ENCODE peak calls at places on chromosomes 13 and 19, in eight cellular contexts. H is dorsolateral prefrontal cortex, N is HFF-Myc, T is tibial nerve, G is Caco-2, A is coronary artery, L is hepatocyte, V is K562. D is an unnamed sample.

GRCh38 chr19:42601811-42602443 is 7.2 kb upstream of the CEACAM8 start:
- DNase-seq in H (no peak), N (peak), T (no peak), G (peak), A (no peak), L (peak), V (peak), D (peak)

GRCh38 chr19:7605490-7606222 is 10.0 kb downstream of the CAMSAP3 start:
- DNase-seq in H (no peak), N (no peak), T (no peak), G (peak), A (no peak), L (no peak), V (peak), D (peak)

GRCh38 chr13:49652691-49653305 is 24.5 kb downstream of the ARL11 start:
- DNase-seq in H (no peak), N (no peak), T (peak), G (peak), A (no peak), L (peak), V (peak), D (peak)

GRCh38 chr19:13267131-13267530 is 116.9 kb downstream of the IER2 start:
- DNase-seq in H (no peak), N (no peak), T (no peak), G (no peak), A (no peak), L (no peak), V (no peak), D (no peak)

GRCh38 chr13:42022796-42023493 is 25.5 kb upstream of the DGKH start:
- DNase-seq in H (no peak), N (no peak), T (no peak), G (no peak), A (no peak), L (no peak), V (no peak), D (no peak)

GRCh38 chr19:46254776-46255175 is 25.2 kb downstream of the IGFL1 start:
- DNase-seq in H (no peak), N (no peak), T (no peak), G (no peak), A (no peak), L (no peak), V (no peak), D (no peak)

GRCh38 chr19:23261496-23262020 is 11.4 kb upstream of the ZNF724 start:
- DNase-seq in H (no peak), N (no peak), T (no peak), G (no peak), A (no peak), L (no peak), V (no peak), D (no peak)

GRCh38 chr13:73167046-73167820 is 108.4 kb downstream of the KLF5 start:
- DNase-seq in H (no peak), N (no peak), T (no peak), G (no peak), A (no peak), L (no peak), V (no peak), D (no peak)

GRCh38 chr19:58557253-58558065 is 952 bp downstream of the UBE2M start:
- DNase-seq in H (no peak), N (no peak), T (no peak), G (no peak), A (peak), L (peak), V (no peak), D (no peak)

GRCh38 chr13:35131471-35131870 is 189.4 kb downstream of the NBEA start:
- DNase-seq in H (no peak), N (no peak), T (no peak), G (no peak), A (no peak), L (no peak), V (no peak), D (no peak)

GRCh38 chr19:6891761-6892385 is 4.5 kb downstream of the ADGRE1 start:
- DNase-seq in H (no peak), N (no peak), T (no peak), G (no peak), A (no peak), L (no peak), V (no peak), D (no peak)

GRCh38 chr13:32783067-32783466 is 196.8 kb downstream of the PDS5B start:
- DNase-seq in H (no peak), N (peak), T (no peak), G (no peak), A (no peak), L (no peak), V (no peak), D (no peak)

GRCh38 chr13:41945926-41946325 is 15.0 kb downstream of the VWA8 start:
- DNase-seq in H (no peak), N (no peak), T (no peak), G (no peak), A (no peak), L (no peak), V (no peak), D (no peak)

GRCh38 chr13:23598371-23598770 is 28.2 kb downstream of the TNFRSF19 start:
- DNase-seq in H (no peak), N (no peak), T (no peak), G (no peak), A (no peak), L (no peak), V (no peak), D (no peak)

GRCh38 chr19:11480927-11481776 is at the start of gene ELAVL3:
- DNase-seq in H (peak), N (no peak), T (no peak), G (no peak), A (no peak), L (no peak), V (no peak), D (no peak)

GRCh38 chr19:41310031-41310831 is at the start of gene CCDC97:
- DNase-seq in H (peak), N (peak), T (peak), G (peak), A (peak), L (peak), V (peak), D (peak)

GRCh38 chr13:23715762-23716235 is 145.6 kb downstream of the TNFRSF19 start:
- DNase-seq in H (no peak), N (no peak), T (no peak), G (peak), A (no peak), L (peak), V (peak), D (peak)

GRCh38 chr19:42079886-42080763 is 4.2 kb downstream of the ZNF574 start:
- DNase-seq in H (no peak), N (no peak), T (no peak), G (no peak), A (peak), L (no peak), V (no peak), D (no peak)

GRCh38 chr13:75480691-75481175 is 1.2 kb downstream of the TBC1D4 start:
- DNase-seq in H (peak), N (peak), T (peak), G (peak), A (no peak), L (peak), V (peak), D (peak)

GRCh38 chr13:113971471-113972231 is 2.2 kb downstream of the C13orf46 start:
- DNase-seq in H (no peak), N (no peak), T (no peak), G (no peak), A (no peak), L (no peak), V (no peak), D (no peak)

GRCh38 chr19:13241321-13242104 is 91.3 kb downstream of the IER2 start:
- DNase-seq in H (no peak), N (no peak), T (no peak), G (no peak), A (no peak), L (no peak), V (no peak), D (peak)

GRCh38 chr13:20573636-20574035 is 6.7 kb downstream of the IFT88 start:
- DNase-seq in H (no peak), N (no peak), T (no peak), G (no peak), A (no peak), L (no peak), V (no peak), D (no peak)
- TF ChIP-seq CTCF in H (no peak), N (no peak), T (no peak), G (no peak), A (no peak), L (no peak), V (no peak), D (no peak)

GRCh38 chr19:18648971-18649310 is 12.1 kb downstream of the KLHL26 start:
- DNase-seq in H (no peak), N (no peak), T (no peak), G (no peak), A (peak), L (no peak), V (no peak), D (no peak)

GRCh38 chr19:18651300-18651699 is 14.5 kb downstream of the KLHL26 start:
- DNase-seq in H (no peak), N (no peak), T (no peak), G (no peak), A (no peak), L (no peak), V (no peak), D (no peak)

GRCh38 chr19:18650468-18651001 is 13.7 kb downstream of the KLHL26 start:
- DNase-seq in H (no peak), N (no peak), T (peak), G (no peak), A (peak), L (no peak), V (peak), D (no peak)

GRCh38 chr19:18649371-18650047 is 12.7 kb downstream of the KLHL26 start:
- DNase-seq in H (no peak), N (no peak), T (peak), G (no peak), A (peak), L (peak), V (no peak), D (no peak)

GRCh38 chr19:18650048-18650435 is 13.2 kb downstream of the KLHL26 start:
- DNase-seq in H (no peak), N (no peak), T (peak), G (no peak), A (peak), L (no peak), V (no peak), D (no peak)
- H3K4me3 ChIP-seq in H (no peak), N (no peak), T (no peak), G (no peak), A (peak), L (no peak), V (no peak), D (no peak)

GRCh38 chr19:15479391-15480345 is at the start of gene PGLYRP2:
- DNase-seq in H (peak), N (no peak), T (no peak), G (no peak), A (no peak), L (no peak), V (no peak), D (no peak)
- TF ChIP-seq CTCF in H (no peak), N (no peak), T (no peak), G (no peak), A (no peak), L (no peak), V (peak), D (no peak)

GRCh38 chr19:18086590-18087138 is at the start of gene IL12RB1:
- DNase-seq in H (no peak), N (no peak), T (no peak), G (no peak), A (no peak), L (no peak), V (no peak), D (peak)
- H3K4me3 ChIP-seq in H (peak), N (no peak), T (no peak), G (no peak), A (peak), L (no peak), V (no peak), D (peak)

DNA sequence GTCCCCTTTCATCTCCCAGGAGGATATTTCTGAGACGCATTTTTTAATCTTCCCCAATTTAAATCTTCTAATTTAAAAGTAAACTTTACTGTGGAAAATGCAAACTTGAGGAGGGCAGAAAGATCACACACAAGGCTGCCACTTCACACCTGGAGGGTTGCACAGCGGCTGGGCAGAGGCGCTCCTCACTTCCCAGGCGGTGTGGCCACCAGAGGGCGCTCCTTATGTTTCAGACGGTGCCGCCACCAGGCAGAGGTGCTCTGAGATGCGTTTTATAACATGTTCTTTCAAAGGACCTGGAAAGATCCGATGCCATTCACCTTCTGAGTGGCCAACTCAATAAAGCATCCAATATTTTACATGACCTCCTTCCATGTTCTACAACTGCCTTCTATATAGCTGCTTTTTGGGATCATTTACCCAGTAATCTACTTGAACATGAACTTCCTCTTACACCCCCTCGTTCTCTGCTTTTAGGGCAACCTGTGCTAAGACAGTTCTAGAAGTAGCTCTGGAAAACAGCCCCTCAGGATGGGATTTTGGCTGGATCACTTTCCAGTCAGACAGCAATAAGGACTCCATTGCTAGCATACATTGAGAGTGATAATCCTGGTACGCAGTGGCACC is 14.8 kb upstream of the MTUS2 start:
- DNase-seq in H (no peak), N (no peak), T (no peak), G (no peak), A (no peak), L (peak), V (peak), D (peak)
- TF ChIP-seq CTCF in H (no peak), N (peak), T (no peak), G (no peak), A (no peak), L (peak), V (peak), D (peak)

D was measured in GM12865.